ENCODE peak calls at places on chromosome 10, in six cellular contexts. H is IMR-90, B is Caco-2, G is Panc1, N is brain microvascular endothelial cell, T is thoracic aorta. I is an unnamed sample. For H3K36me3 and H3K27me3, the result is how much of the 10 kb centered on the place peaks cover.

GRCh38 chr10:128337860-128338378 is 211.7 kb upstream of the MKI67 start:
- DNase-seq in H (no peak), B (no peak), G (no peak), N (no peak), T (no peak), I (no peak)

GRCh38 chr10:91909178-91909677 is at the start of gene FGFBP3:
- DNase-seq in H (peak), B (peak), G (no peak), N (peak), T (no peak), I (no peak)

GRCh38 chr10:124174673-124175645 is 81.6 kb upstream of the CHST15 start:
- DNase-seq in H (no peak), B (no peak), G (no peak), N (no peak), T (no peak), I (no peak)

GRCh38 chr10:79069325-79070090 is 742 bp downstream of the ZMIZ1 start:
- DNase-seq in H (no peak), B (peak), G (no peak), N (peak), T (no peak), I (no peak)

GRCh38 chr10:113335603-113336002 is 217.2 kb upstream of the HABP2 start:
- DNase-seq in H (peak), B (no peak), G (no peak), N (peak), T (no peak), I (no peak)

GRCh38 chr10:24849051-24849450 is 103.4 kb downstream of the PRTFDC1 start:
- DNase-seq in H (no peak), B (no peak), G (no peak), N (no peak), T (no peak), I (no peak)

GRCh38 chr10:17669185-17669872 is 25.4 kb downstream of the STAM start:
- DNase-seq in H (no peak), B (no peak), G (no peak), N (no peak), T (no peak), I (no peak)

GRCh38 chr10:120953897-120954296 is 102.7 kb downstream of the WDR11 start:
- DNase-seq in H (no peak), B (no peak), G (no peak), N (no peak), T (no peak), I (no peak)

GRCh38 chr10:43160919-43161251 is 22.6 kb downstream of the CSGALNACT2 start:
- DNase-seq in H (no peak), B (no peak), G (no peak), N (no peak), T (no peak), I (no peak)

GRCh38 chr10:5919568-5919967 is 29.5 kb downstream of the FBH1 start:
- DNase-seq in H (no peak), B (no peak), G (no peak), N (no peak), T (no peak), I (no peak)

GRCh38 chr10:114970515-114970914 is 32.5 kb downstream of the TRUB1 start:
- DNase-seq in H (peak), B (no peak), G (no peak), N (no peak), T (no peak), I (no peak)

GRCh38 chr10:5556576-5556975 is 31.8 kb downstream of the CALML3 start:
- DNase-seq in H (no peak), B (no peak), G (no peak), N (no peak), T (no peak), I (no peak)

GRCh38 chr10:62082729-62083412 is 181.4 kb downstream of the ARID5B start:
- DNase-seq in H (peak), B (no peak), G (no peak), N (peak), T (no peak), I (no peak)

GRCh38 chr10:49103761-49104160 is 11.6 kb downstream of the VSTM4 start:
- DNase-seq in H (no peak), B (no peak), G (no peak), N (no peak), T (no peak), I (peak)

GRCh38 chr10:60849217-60849616 is 70.9 kb downstream of the CDK1 start:
- DNase-seq in H (no peak), B (no peak), G (no peak), N (no peak), T (no peak), I (no peak)

GRCh38 chr10:79068203-79068561 is 584 bp upstream of the ZMIZ1 start:
- DNase-seq in H (no peak), B (peak), G (no peak), N (no peak), T (no peak), I (no peak)

GRCh38 chr10:97058521-97058920 is 127.2 kb downstream of the SLIT1 start:
- DNase-seq in H (no peak), B (no peak), G (no peak), N (no peak), T (no peak), I (no peak)

GRCh38 chr10:68900427-68901105 is 549 bp upstream of the DDX50 start:
- DNase-seq in H (peak), B (no peak), G (peak), N (peak), T (peak), I (no peak)

GRCh38 chr10:87579563-87579962 is 74.9 kb downstream of the MINPP1 start:
- DNase-seq in H (peak), B (no peak), G (no peak), N (no peak), T (no peak), I (no peak)

GRCh38 chr10:89357096-89357495 is 20.8 kb upstream of the IFIT1B start:
- DNase-seq in H (no peak), B (no peak), G (no peak), N (no peak), T (no peak), I (no peak)

GRCh38 chr10:58017719-58018367 is 249.9 kb downstream of the IPMK start:
- DNase-seq in H (peak), B (no peak), G (no peak), N (peak), T (no peak), I (no peak)

GRCh38 chr10:75083972-75084833 is 27.3 kb upstream of the SAMD8 start:
- DNase-seq in H (peak), B (no peak), G (no peak), N (no peak), T (no peak), I (no peak)

GRCh38 chr10:69863580-69863979 is 61.9 kb downstream of the COL13A1 start:
- DNase-seq in H (peak), B (no peak), G (no peak), N (peak), T (no peak), I (no peak)

GRCh38 chr10:15196335-15196834 is 27.9 kb upstream of the NMT2 start:
- DNase-seq in H (no peak), B (no peak), G (no peak), N (no peak), T (no peak), I (no peak)

GRCh38 chr10:66782776-66783175 is 143.1 kb upstream of the LRRTM3 start:
- DNase-seq in H (peak), B (no peak), G (no peak), N (no peak), T (no peak), I (no peak)

GRCh38 chr10:43073721-43074120 is 3.1 kb upstream of the RET start:
- DNase-seq in H (no peak), B (no peak), G (no peak), N (no peak), T (no peak), I (no peak)

GRCh38 chr10:50393784-50394183 is 142.5 kb upstream of the ASAH2 start:
- DNase-seq in H (peak), B (peak), G (no peak), N (peak), T (no peak), I (no peak)

GRCh38 chr10:94644352-94644751 is 39.2 kb upstream of the CYP2C18 start:
- DNase-seq in H (no peak), B (no peak), G (no peak), N (no peak), T (no peak), I (no peak)

GRCh38 chr10:82206831-82207230 is 331.8 kb downstream of the NRG3 start:
- DNase-seq in H (no peak), B (no peak), G (no peak), N (no peak), T (no peak), I (no peak)

GRCh38 chr10:59229451-59229850 is 53.0 kb downstream of the PHYHIPL start:
- DNase-seq in H (no peak), B (no peak), G (no peak), N (no peak), T (no peak), I (no peak)

GRCh38 chr10:72009430-72010081 is 45.4 kb downstream of the CHST3 start:
- DNase-seq in H (peak), B (no peak), G (no peak), N (peak), T (peak), I (peak)

GRCh38 chr10:114043532-114044250 is at the start of gene ADRB1:
- DNase-seq in H (peak), B (peak), G (no peak), N (peak), T (no peak), I (peak)

GRCh38 chr10:43225787-43226153 is 41.1 kb downstream of the RASGEF1A start:
- DNase-seq in H (no peak), B (no peak), G (no peak), N (no peak), T (no peak), I (no peak)

GRCh38 chr10:60426425-60426824 is 36.8 kb upstream of the ANK3 start:
- DNase-seq in H (peak), B (no peak), G (no peak), N (peak), T (no peak), I (no peak)

GRCh38 chr10:48900296-48900695 is 39.3 kb downstream of the LRRC18 start:
- DNase-seq in H (no peak), B (no peak), G (no peak), N (no peak), T (no peak), I (no peak)

GRCh38 chr10:103678104-103678526 is 177.3 kb downstream of the SH3PXD2A start:
- DNase-seq in H (peak), B (no peak), G (no peak), N (peak), T (no peak), I (peak)

GRCh38 chr10:14017380-14017943 is 313.3 kb downstream of the FRMD4A start:
- DNase-seq in H (peak), B (no peak), G (no peak), N (no peak), T (no peak), I (no peak)

GRCh38 chr10:130542761-130543160 is 406.6 kb downstream of the GLRX3 start:
- DNase-seq in H (no peak), B (no peak), G (no peak), N (no peak), T (no peak), I (peak)

GRCh38 chr10:82558208-82558607 is 683.2 kb downstream of the NRG3 start:
- DNase-seq in H (no peak), B (peak), G (no peak), N (no peak), T (no peak), I (no peak)

GRCh38 chr10:115939101-115939815 is 333.7 kb downstream of the GFRA1 start:
- DNase-seq in H (no peak), B (no peak), G (no peak), N (no peak), T (no peak), I (no peak)

DNA sequence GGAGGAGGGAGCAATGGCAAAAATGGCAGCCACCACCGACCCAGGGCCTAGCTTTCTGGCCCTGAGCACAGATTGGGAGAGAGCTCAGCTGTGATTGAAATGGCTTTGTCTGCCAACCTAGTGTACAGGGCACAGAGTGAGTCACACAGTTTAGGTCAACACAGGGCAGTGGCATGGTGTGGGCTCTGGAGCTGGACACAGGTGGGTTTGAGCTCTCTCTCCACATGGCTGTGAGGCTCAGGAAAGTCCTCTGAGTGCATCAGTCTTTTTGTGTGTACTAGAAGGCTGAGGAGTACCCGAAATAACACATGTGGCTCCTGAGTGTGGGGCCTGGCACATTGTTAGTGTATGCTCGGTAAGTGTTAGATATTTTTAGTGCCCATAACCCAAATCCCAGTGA is 60.2 kb upstream of the LOXL4 start:
- DNase-seq in H (no peak), B (no peak), G (no peak), N (no peak), T (no peak), I (no peak)
- H3K36me3 ChIP-seq in H (under half), B (under half), G (under half), N (under half), T (under half), I (under half)

DNA sequence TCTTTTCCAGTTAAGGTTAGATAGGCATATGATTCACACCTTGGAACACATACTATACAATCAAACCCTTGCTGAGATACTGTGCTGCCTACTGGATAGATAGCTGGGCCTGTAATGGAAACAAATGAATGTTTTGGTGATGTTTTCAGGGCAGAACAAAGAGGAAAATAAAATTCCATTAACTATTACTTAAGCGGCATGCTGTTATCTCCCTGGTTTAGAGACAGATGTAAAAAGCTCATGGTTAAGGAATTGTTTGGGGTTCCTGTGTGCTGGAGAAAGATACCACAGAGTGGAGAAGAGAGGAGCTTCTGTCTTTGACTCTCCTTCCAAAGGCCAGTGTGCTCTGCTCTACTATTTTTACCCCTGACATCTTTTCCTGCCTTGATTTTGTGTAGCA is 341.1 kb downstream of the PLXDC2 start:
- DNase-seq in H (no peak), B (no peak), G (no peak), N (no peak), T (no peak), I (no peak)
- H3K27me3 ChIP-seq in H (under half), B (under half), G (under half), N (under half), T (under half), I (under half)

GRCh38 chr10:110101464-110102144 is 93.8 kb downstream of the ADD3 start:
- DNase-seq in H (no peak), B (no peak), G (no peak), N (no peak), T (no peak), I (no peak)

GRCh38 chr10:110107430-110107829 is 99.6 kb downstream of the ADD3 start:
- DNase-seq in H (no peak), B (no peak), G (no peak), N (no peak), T (no peak), I (no peak)

GRCh38 chr10:110105873-110106272 is 98.1 kb downstream of the ADD3 start:
- DNase-seq in H (no peak), B (no peak), G (no peak), N (no peak), T (no peak), I (no peak)

GRCh38 chr10:110107887-110108286 is 99.5 kb upstream of the MXI1 start:
- DNase-seq in H (no peak), B (no peak), G (no peak), N (no peak), T (no peak), I (no peak)

DNA sequence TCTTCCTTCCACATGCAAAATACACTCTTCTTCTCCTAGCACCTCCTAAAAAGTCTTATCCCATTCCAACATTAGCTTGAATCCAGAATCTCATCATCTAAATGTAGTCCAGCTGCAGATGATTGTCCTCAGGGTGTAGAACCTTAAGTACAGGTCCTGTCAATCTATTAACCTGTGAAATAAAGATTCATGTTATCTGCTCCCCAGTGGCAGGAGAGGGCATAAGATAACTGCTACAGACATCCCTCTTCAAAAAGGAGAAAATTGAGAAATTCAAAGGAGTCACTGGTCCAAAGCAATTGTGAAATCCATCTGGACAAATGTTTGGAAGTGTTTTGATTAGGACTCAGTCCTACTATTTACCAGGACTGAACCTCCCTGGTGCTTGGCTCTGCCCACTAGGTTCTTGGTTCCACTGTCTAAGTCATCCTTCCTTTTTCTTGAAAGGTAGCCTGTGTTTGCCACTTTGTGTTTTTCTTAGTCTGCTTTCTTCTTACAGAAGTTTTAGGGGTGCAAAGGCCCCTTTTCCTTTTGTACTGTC is 96.2 kb downstream of the ADD3 start:
- DNase-seq in H (no peak), B (no peak), G (no peak), N (no peak), T (no peak), I (no peak)
- TF ChIP-seq CTCF in H (no peak), B (peak), G (no peak), N (no peak), T (no peak), I (no peak)

GRCh38 chr10:102654969-102655368 is 10.7 kb downstream of the TRIM8 start:
- DNase-seq in H (no peak), B (no peak), G (no peak), N (no peak), T (no peak), I (no peak)
- H3K36me3 ChIP-seq in H (half or more), B (under half), G (under half), N (half or more), T (half or more), I (under half)

GRCh38 chr10:29279779-29280535 is 8.9 kb upstream of the LYZL1 start:
- DNase-seq in H (no peak), B (no peak), G (no peak), N (no peak), T (no peak), I (no peak)
- H3K27me3 ChIP-seq in H (under half), B (under half), G (under half), N (under half), T (under half), I (under half)

GRCh38 chr10:34731213-34731612 is 83.9 kb downstream of the PARD3 start:
- DNase-seq in H (no peak), B (no peak), G (no peak), N (no peak), T (no peak), I (no peak)

GRCh38 chr10:34734918-34735317 is 80.2 kb downstream of the PARD3 start:
- DNase-seq in H (no peak), B (no peak), G (no peak), N (no peak), T (no peak), I (no peak)

GRCh38 chr10:34731885-34732701 is 83.0 kb downstream of the PARD3 start:
- DNase-seq in H (peak), B (peak), G (no peak), N (peak), T (no peak), I (no peak)

GRCh38 chr10:34730726-34731125 is 84.4 kb downstream of the PARD3 start:
- DNase-seq in H (no peak), B (no peak), G (no peak), N (no peak), T (no peak), I (no peak)

GRCh38 chr10:34732926-34733325 is 82.2 kb downstream of the PARD3 start:
- DNase-seq in H (peak), B (peak), G (no peak), N (no peak), T (no peak), I (no peak)
- TF ChIP-seq CTCF in H (no peak), B (peak), G (peak), N (peak), T (no peak), I (no peak)

GRCh38 chr10:3159160-3159559 is 13.4 kb downstream of the PITRM1 start:
- DNase-seq in H (no peak), B (no peak), G (no peak), N (no peak), T (no peak), I (no peak)
- H3K36me3 ChIP-seq in H (half or more), B (under half), G (under half), N (half or more), T (half or more), I (half or more)

GRCh38 chr10:122829454-122829853 is 16.2 kb downstream of the CUZD1 start:
- DNase-seq in H (no peak), B (no peak), G (no peak), N (no peak), T (no peak), I (no peak)

GRCh38 chr10:122830273-122830964 is 15.2 kb downstream of the CUZD1 start:
- DNase-seq in H (no peak), B (no peak), G (no peak), N (no peak), T (no peak), I (no peak)

GRCh38 chr10:122830965-122831353 is 14.7 kb downstream of the CUZD1 start:
- DNase-seq in H (no peak), B (no peak), G (no peak), N (no peak), T (no peak), I (no peak)

GRCh38 chr10:122828716-122829255 is 16.9 kb downstream of the CUZD1 start:
- DNase-seq in H (no peak), B (no peak), G (no peak), N (no peak), T (no peak), I (no peak)

DNA sequence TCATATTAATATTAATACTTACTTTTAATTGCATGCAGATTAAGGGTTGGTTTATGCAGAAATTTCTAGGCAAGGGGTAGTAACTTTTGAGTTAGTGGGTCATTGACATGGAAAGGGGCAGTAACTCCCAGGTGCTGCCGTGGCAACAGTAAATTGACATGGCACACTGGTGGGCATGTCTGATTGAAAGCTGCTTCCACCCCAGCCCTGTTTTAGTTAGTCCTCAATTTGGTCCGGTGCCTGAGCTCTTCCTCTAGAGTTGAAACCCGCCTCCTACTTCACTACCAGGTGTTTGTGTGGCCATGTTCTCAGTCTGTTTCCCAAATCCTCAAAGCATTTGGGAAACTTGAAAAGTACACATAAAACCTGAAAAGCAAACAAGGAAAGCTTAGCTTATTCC is 18.4 kb downstream of the CUZD1 start:
- DNase-seq in H (no peak), B (no peak), G (no peak), N (no peak), T (no peak), I (no peak)
- H3K27me3 ChIP-seq in H (under half), B (under half), G (under half), N (under half), T (under half), I (under half)

GRCh38 chr10:73785221-73785720 is at the start of gene ZSWIM8:
- DNase-seq in H (peak), B (peak), G (peak), N (peak), T (peak), I (peak)
- TF ChIP-seq CTCF in H (peak), B (no peak), G (no peak), N (peak), T (no peak), I (no peak)

I was measured in lung.